ENCODE peak calls at places on chromosome 15, in eight cellular contexts. F is left lung, A is lung, Q is WTC11, U is endothelial cell, H is choroid plexus epithelial cell, W is ovary, D is fibroblast of pulmonary artery. K is an unnamed sample.

GRCh38 chr15:81313686-81314085 is 10.3 kb downstream of the STARD5 start:
- DNase-seq in W (no peak), F (no peak), U (no peak), D (no peak), H (no peak), Q (no peak), A (no peak), K (no peak)

GRCh38 chr15:90388462-90389182 is 580 bp downstream of the IQGAP1 start:
- DNase-seq in U (peak; percentile 55), Q (peak; percentile 56), F (peak; percentile 95), D (peak; percentile 43), W (peak; percentile 78), A (peak; percentile 72), H (peak; percentile 32), K (peak; percentile 41)

GRCh38 chr15:81909229-81910087 is 136.4 kb downstream of the MEX3B start:
- DNase-seq in F (no peak), D (no peak), Q (no peak), U (no peak), H (no peak), W (no peak), A (no peak), K (no peak)

GRCh38 chr15:49720221-49720620 is 99.4 kb downstream of the DTWD1 start:
- DNase-seq in D (no peak), F (no peak), W (no peak), H (no peak), A (no peak), U (no peak), Q (no peak), K (no peak)

GRCh38 chr15:63565784-63566183 is 31.4 kb upstream of the FBXL22 start:
- DNase-seq in W (no peak), Q (no peak), H (no peak), D (no peak), F (no peak), A (no peak), U (no peak), K (no peak)

GRCh38 chr15:44812029-44812517 is 75.7 kb downstream of the TRIM69 start:
- DNase-seq in U (no peak), Q (no peak), F (no peak), H (no peak), W (no peak), A (no peak), D (no peak), K (no peak)

GRCh38 chr15:90839187-90840071 is 29.0 kb upstream of the FURIN start:
- DNase-seq in D (peak; percentile 51), F (peak; percentile 81), U (no peak), H (peak; percentile 33), W (no peak), Q (peak; percentile 72), A (peak; percentile 51), K (no peak)

GRCh38 chr15:25250011-25250596 is 188.7 kb downstream of the UBE3A start:
- DNase-seq in U (no peak), Q (no peak), H (no peak), A (no peak), W (peak; percentile 17), D (no peak), F (peak; percentile 43), K (no peak)

GRCh38 chr15:73858062-73858461 is 15.3 kb upstream of the TBC1D21 start:
- DNase-seq in Q (no peak), D (no peak), W (no peak), U (no peak), H (no peak), F (no peak), A (no peak), K (no peak)

GRCh38 chr15:50774450-50774849 is 8.9 kb upstream of the SPPL2A start:
- DNase-seq in A (no peak), W (no peak), H (peak; percentile 18), D (no peak), U (no peak), Q (no peak), F (no peak), K (no peak)

GRCh38 chr15:45187894-45188830 is at the start of gene SHF:
- DNase-seq in W (peak; percentile 85), D (peak; percentile 50), H (peak; percentile 24), Q (peak; percentile 69), F (no peak), A (no peak), U (peak; percentile 50), K (peak; percentile 61)

GRCh38 chr15:94723801-94724200 is 492.4 kb downstream of the MCTP2 start:
- DNase-seq in F (no peak), H (no peak), U (no peak), A (no peak), W (no peak), Q (no peak), D (no peak), K (no peak)

GRCh38 chr15:74964794-74965193 is 8.2 kb upstream of the RPP25 start:
- DNase-seq in A (no peak), W (no peak), H (peak; percentile 49), D (peak; percentile 67), Q (no peak), U (peak; percentile 37), F (no peak), K (no peak)

GRCh38 chr15:49693491-49693890 is 72.6 kb downstream of the DTWD1 start:
- DNase-seq in A (no peak), F (no peak), U (no peak), W (no peak), Q (no peak), H (peak; percentile 56), D (no peak), K (no peak)

DNA sequence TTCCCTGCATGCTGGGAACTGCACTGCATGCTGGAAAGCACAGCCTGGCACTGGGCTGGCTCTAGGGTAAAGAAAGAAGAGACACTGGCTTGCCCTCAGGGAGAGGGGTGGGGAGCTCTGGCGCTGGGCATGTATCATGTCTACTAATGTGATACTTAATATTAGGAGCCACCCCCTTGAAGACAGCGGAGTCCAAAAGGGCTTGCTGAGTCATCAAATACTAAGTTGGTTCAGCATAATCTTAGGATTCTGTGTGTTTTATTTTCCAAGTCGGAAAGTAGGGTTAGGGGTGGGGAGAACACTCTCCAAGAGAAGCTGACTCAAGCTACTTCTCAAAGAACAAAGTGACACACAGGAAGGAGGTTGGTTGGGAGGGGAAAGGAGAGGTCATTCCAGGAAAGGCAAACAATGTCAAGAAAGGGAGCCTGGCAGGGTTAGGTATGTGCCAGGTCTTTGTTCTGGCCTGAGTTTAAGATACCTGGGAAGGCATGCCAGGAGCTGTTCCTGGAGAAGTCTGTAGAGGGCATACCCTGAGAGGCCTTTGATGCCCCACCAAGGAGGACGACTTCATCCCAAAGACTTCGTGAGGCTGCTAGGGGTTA is 237.8 kb upstream of the NR2E3 start:
- DNase-seq in H (peak; percentile 43), U (peak; percentile 11), F (no peak), Q (peak; percentile 46), A (peak; percentile 68), W (no peak), D (peak; percentile 38), K (no peak)
- TF ChIP-seq CTCF in H (peak; percentile 35), U (no peak), F (no peak), Q (peak; percentile 18), A (no peak), W (no peak), D (peak; percentile 33), K (no peak)

GRCh38 chr15:93330862-93331544 is 242.0 kb upstream of the RGMA start:
- DNase-seq in F (no peak), Q (no peak), A (no peak), W (no peak), U (no peak), D (no peak), H (no peak), K (no peak)

GRCh38 chr15:93331545-93332117 is 242.6 kb upstream of the RGMA start:
- DNase-seq in F (no peak), U (peak; percentile 21), W (no peak), Q (peak; percentile 69), D (no peak), A (no peak), H (no peak), K (no peak)

DNA sequence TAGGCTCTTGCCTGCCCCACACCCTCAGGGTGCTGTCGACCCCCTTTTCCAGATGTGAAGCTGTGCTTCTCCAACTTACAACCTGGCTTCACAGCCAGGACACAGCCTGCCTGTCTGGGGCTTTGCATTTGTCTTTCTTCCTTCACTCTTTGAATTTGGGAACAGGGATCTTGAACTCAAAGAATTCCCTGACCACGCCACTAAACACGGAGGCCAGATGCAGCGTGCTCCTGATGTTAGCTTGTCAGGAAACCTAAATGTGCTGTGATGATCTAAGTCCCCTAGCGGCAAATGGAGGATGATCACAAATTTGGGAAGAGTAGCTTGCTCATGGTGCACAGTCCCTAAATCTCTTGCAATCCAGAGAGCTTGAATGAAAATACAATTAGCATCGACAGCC is 244.8 kb upstream of the RGMA start:
- DNase-seq in Q (no peak), D (no peak), F (no peak), H (no peak), A (no peak), U (peak; percentile 5), W (no peak), K (no peak)
- TF ChIP-seq CTCF in Q (no peak), D (no peak), F (no peak), H (no peak), A (no peak), U (no peak), W (no peak), K (no peak)

DNA sequence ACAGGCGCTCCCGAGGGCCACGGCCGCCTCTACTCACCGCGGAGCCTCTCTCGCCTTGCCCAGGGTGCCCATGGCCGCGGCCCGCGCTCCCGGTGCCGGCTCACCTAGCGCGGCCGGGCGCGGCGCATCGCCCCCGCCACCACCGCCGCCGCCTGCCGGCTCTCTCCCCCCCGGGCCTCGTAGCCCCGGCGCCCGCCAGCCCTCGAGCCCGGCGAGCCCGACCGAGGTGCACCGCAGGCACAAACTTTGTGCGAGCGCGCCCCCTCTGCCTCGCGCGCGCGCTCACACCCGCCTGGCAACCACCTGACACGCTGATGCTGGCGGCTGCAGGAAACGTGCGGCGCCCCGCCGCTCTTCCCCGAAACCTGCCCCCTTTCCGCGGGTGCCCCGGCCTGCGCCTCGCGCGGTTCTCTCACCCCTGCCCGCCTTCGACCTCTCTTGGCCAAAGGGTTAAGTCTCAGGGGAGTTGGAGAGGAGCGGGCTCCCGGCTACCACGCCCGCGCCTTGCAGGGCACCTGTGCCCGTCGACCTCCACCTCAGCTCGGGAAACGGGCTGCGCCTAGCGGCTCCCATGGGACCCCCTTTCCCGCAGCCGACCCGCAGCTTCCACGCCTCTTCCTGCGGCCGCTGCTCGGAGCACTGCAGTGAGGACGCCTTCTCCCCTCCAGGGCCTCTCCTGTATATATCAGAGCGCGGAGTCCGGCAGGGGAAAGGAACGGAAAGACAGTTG is at the start of gene RASGRP1:
- DNase-seq in H (peak; percentile 50), F (peak; percentile 90), A (peak; percentile 48), D (peak; percentile 36), W (peak; percentile 56), U (peak; percentile 67), Q (peak; percentile 80), K (peak; percentile 60)
- TF ChIP-seq CTCF in H (peak; percentile 34), F (no peak), A (no peak), D (no peak), W (no peak), U (no peak), Q (no peak), K (no peak)

DNA sequence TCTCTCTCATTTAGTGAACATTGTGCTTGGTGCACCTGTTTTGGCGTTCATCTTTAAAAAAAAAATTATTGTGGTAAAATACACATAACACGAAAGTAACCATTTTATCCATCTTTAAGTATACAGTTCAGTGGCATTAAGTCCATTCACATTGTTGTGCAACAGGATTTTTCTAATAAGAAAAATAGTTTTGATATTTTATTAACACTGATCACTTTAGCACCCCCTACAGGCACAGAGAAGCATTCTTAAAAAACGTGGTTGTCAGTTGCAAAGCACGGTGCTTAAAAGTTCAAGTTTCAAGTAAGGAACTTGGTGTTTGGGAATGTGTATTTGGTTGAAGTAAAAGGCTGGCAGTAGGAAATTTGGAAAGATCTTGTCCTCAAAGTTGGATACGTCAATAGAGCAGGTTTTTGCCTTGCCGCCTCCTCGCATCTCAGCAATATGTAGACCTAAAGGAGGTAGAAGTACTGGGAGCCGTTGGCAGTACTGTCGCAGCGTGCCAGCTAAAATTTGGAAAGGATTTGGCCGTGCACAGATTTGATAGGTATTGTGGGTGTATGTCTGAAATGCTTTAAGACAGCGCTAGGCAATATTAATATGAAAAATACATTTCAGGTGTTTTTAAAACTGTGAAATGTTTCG is 110.4 kb downstream of the LRRC28 start:
- DNase-seq in W (no peak), F (no peak), U (no peak), A (no peak), D (peak; percentile 39), Q (no peak), H (peak; percentile 59), K (no peak)
- TF ChIP-seq CTCF in W (no peak), F (no peak), U (peak; percentile 77), A (no peak), D (peak; percentile 50), Q (no peak), H (peak; percentile 57), K (no peak)